ENCODE peak calls at places on chromosome 6, in five cellular contexts. V, N, O, E and S are unnamed samples.

GRCh38 chr6:104705095-104705707 is 154.5 kb downstream of the HACE1 start:
- DNase-seq in O (peak; percentile 96), N (peak; percentile 89), E (no peak), V (peak; percentile 16), S (no peak)

GRCh38 chr6:65182681-65183080 is 524.3 kb downstream of the EYS start:
- DNase-seq in V (peak; percentile 40), N (peak; percentile 55), E (no peak), O (peak; percentile 9), S (no peak)

GRCh38 chr6:168319279-168320051 is at the start of gene DACT2:
- DNase-seq in E (no peak), O (no peak), V (no peak), N (no peak), S (no peak)

GRCh38 chr6:161462148-161462547 is 188.3 kb upstream of the AGPAT4 start:
- DNase-seq in E (no peak), N (peak; percentile 75), V (no peak), O (no peak), S (no peak)

GRCh38 chr6:31738048-31738979 is 1.5 kb upstream of the MSH5 start:
- DNase-seq in N (peak; percentile 84), E (no peak), O (peak; percentile 84), V (peak; percentile 90), S (peak; percentile 94)

GRCh38 chr6:126826315-126826714 is 292.2 kb upstream of the RSPO3 start:
- DNase-seq in N (peak; percentile 37), V (no peak), E (no peak), O (peak; percentile 30), S (no peak)

GRCh38 chr6:89433637-89434499 is 916 bp downstream of the ANKRD6 start:
- DNase-seq in E (no peak), V (no peak), N (no peak), O (no peak), S (no peak)

GRCh38 chr6:36544228-36544627 is 3.1 kb downstream of the STK38 start:
- DNase-seq in V (peak; percentile 77), N (peak; percentile 25), O (peak; percentile 47), E (peak; percentile 39), S (no peak)

GRCh38 chr6:26431258-26432162 is 8.8 kb upstream of the BTN3A3 start:
- DNase-seq in N (no peak), E (no peak), V (peak; percentile 94), O (peak; percentile 91), S (peak; percentile 3)

GRCh38 chr6:17927705-17928104 is 59.7 kb downstream of the KIF13A start:
- DNase-seq in E (no peak), V (no peak), N (no peak), O (no peak), S (no peak)

GRCh38 chr6:28789553-28790083 is 134.2 kb downstream of the TRIM27 start:
- DNase-seq in O (peak; percentile 87), V (peak; percentile 75), N (peak; percentile 56), E (no peak), S (no peak)

GRCh38 chr6:105900120-105900937 is 185.8 kb upstream of the PRDM1 start:
- DNase-seq in V (peak; percentile 87), O (peak; percentile 72), E (peak; percentile 79), N (peak; percentile 77), S (no peak)

GRCh38 chr6:84847349-84848160 is 83.2 kb upstream of the TBX18 start:
- DNase-seq in E (no peak), N (peak; percentile 18), O (peak; percentile 66), V (peak; percentile 79), S (no peak)

GRCh38 chr6:165846123-165846966 is 183.3 kb upstream of the PDE10A start:
- DNase-seq in V (no peak), E (no peak), O (peak; percentile 33), N (no peak), S (no peak)

GRCh38 chr6:41986339-41986738 is 44.7 kb upstream of the CCND3 start:
- DNase-seq in E (no peak), V (no peak), N (no peak), O (no peak), S (no peak)

GRCh38 chr6:144344651-144345050 is 59.5 kb downstream of the UTRN start:
- DNase-seq in N (no peak), E (no peak), V (no peak), O (no peak), S (no peak)

GRCh38 chr6:48615041-48615440 is 504.0 kb upstream of the PTCHD4 start:
- DNase-seq in O (peak; percentile 78), N (peak; percentile 74), V (peak; percentile 59), E (no peak), S (no peak)

GRCh38 chr6:152146385-152146784 is 338.9 kb downstream of the ESR1 start:
- DNase-seq in N (peak; percentile 90), O (peak; percentile 84), E (peak; percentile 50), V (peak; percentile 75), S (no peak)

GRCh38 chr6:99592900-99593299 is 13.7 kb upstream of the PRDM13 start:
- DNase-seq in O (peak; percentile 86), E (no peak), N (no peak), V (peak; percentile 75), S (no peak)

GRCh38 chr6:44788387-44788981 is 401.0 kb downstream of the CDC5L start:
- DNase-seq in N (no peak), E (no peak), V (no peak), O (no peak), S (no peak)

GRCh38 chr6:157329829-157330228 is 6.5 kb upstream of the TMEM242 start:
- DNase-seq in E (no peak), N (peak; percentile 74), V (no peak), O (peak; percentile 59), S (no peak)

GRCh38 chr6:32190054-32190945 is at the start of gene PBX2:
- DNase-seq in N (peak; percentile 91), O (peak; percentile 91), E (peak; percentile 38), V (peak; percentile 85), S (peak; percentile 62)

GRCh38 chr6:145071836-145072235 is 663.5 kb downstream of the EPM2A start:
- DNase-seq in N (peak; percentile 82), E (peak; percentile 73), O (peak; percentile 79), V (peak; percentile 84), S (no peak)

GRCh38 chr6:169702640-169703246 is 817 bp downstream of the C6orf120 start:
- DNase-seq in V (no peak), O (peak; percentile 25), N (no peak), E (no peak), S (no peak)

GRCh38 chr6:10610289-10610688 is 84.1 kb downstream of the C6orf52 start:
- DNase-seq in V (peak; percentile 2), O (no peak), N (peak; percentile 39), E (no peak), S (no peak)

GRCh38 chr6:149190228-149190831 is 127.2 kb upstream of the TAB2 start:
- DNase-seq in N (peak; percentile 24), O (peak; percentile 49), E (no peak), V (peak; percentile 26), S (peak; percentile 72)

GRCh38 chr6:45681860-45682488 is 304.2 kb upstream of the SUPT3H start:
- DNase-seq in V (peak; percentile 75), O (peak; percentile 66), N (peak; percentile 43), E (no peak), S (no peak)

DNA sequence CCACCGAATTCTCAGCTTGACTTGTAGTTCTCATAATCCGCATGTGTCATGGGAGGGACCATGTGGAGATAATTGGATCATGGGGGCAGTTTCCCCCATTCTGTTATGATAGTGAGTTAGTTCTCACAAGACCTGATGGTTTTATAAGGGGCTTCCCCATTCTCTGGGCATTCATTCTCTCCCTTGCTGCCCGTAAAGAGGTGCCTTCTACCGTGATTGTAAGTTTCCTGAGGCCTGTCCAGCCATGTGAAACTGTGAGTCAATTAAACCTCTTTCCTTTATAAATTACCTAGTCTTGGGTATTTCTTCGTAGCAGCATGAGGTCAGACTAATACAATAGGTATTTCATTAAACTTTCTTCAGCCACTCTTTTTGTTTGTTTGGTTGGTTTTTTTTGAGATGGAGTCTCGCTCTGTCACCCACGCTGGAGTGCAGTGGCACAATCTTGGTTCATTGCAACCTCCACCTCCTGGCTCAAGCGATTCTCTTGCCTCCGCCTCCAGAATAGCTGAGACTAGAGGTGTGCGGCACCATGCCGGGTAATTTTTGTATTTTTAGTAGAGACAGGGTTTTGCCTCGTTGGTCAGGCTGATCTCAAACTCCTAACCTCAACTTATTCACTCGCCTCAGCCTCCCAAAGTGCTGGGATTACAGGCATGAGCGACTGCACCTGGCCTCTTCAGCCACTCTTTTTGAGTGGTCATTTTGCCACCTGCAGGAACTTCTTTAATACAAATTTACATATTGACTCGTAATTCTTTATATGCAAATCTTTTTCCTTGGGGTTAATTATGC is 36.3 kb downstream of the GSTA2 start:
- DNase-seq in O (no peak), N (peak; percentile 44), E (no peak), V (no peak), S (no peak)
- H3K4me3 ChIP-seq in O (no peak overlapping the region), N (no peak overlapping the region), E (no peak overlapping the region), V (no peak overlapping the region), S (no peak overlapping the region)

DNA sequence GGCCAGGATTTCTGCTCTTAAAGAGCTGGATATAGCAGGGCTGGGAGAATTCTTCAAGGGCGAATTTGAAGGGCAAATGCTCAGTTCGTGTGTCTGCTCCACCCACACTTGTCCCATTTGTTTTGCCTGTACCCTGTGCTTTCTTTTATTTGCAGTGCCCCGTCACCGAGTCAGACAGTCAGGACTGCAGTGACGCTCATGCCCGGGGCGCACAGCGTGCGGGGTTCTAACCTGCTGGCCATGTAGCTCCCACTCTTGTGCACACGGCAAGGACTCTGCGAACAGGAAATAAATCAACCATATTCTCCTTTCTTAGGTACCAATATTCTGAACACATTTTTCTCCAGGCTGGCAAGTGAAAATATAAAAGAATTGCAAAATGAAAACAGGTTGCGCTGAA is 17.7 kb downstream of the LYRM4 start:
- DNase-seq in V (no peak), O (no peak), E (no peak), N (no peak), S (no peak)
- H3K4me3 ChIP-seq in V (no peak overlapping the region), O (no peak overlapping the region), E (no peak overlapping the region), N (no peak overlapping the region), S (no peak overlapping the region)

DNA sequence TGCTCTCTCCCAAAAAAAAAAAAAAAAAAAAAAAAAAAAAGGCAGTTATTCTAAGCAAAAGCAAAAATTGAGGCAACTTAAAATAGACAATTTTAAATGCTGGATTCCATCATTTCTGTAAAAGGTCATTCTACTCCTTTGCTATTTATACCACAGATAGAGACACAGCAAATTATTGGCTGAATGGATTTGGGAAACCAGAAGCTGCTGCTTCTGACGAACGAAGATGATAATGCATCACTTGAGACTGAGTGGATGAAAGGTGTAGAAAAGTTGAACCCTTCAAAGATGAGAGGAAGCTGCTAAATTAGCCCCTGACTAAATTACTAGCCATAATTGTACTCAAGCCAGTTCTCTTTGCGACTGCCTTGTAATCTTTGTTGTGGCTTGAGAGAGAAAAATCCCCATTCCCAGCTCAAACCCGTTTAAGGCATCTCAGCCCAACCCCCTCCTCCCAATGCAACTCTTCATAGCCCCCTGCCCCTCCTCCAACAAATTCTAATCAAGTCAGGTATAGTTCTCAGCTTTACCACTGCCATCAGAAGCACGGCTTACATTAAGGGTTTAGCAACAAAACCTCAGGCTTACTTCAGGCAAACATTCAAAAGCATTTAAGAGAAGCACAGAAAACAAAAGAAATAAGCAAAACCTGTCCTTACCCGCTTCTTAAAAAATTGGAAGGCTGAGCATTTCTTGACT is 1.0 kb downstream of the SGK1 start:
- DNase-seq in V (no peak), E (no peak), O (no peak), N (no peak), S (no peak)
- H3K4me3 ChIP-seq in V (peak overlapping the region; percentile 56), E (peak overlapping the region; percentile 42), O (peak overlapping the region; percentile 68), N (peak overlapping the region; percentile 57), S (no peak overlapping the region)

DNA sequence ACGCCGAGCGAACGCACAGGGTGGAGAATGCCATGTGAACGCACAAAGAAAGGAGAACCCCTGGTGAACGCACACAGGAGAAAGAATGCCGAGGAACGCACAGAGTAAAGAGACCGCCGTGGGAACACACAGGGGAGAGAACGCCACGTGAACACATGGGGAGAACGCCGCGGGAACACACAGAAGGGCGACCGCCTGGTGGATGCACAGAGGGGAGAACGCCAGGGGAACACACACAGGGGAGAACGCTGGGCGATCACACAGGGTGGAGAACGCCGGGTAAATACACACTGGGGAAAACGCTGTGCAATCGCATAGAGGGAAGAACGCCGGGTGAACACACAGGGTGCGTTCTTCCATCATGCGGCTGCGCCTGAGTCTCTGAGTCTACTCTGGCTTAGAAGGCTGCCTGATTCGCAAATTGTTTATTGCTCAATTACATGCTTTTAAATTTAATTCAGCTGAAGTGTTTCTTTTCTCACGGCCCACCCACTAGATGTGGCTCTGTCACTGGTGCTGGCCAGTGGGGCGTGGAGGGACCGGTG is 54.1 kb downstream of the RNASET2 start:
- DNase-seq in V (no peak), N (no peak), O (no peak), E (no peak), S (no peak)
- H3K4me3 ChIP-seq in V (no peak overlapping the region), N (no peak overlapping the region), O (no peak overlapping the region), E (no peak overlapping the region), S (no peak overlapping the region)